ENCODE peak calls at places on chromosomes 13 and 19, in five cellular contexts. L is tibial artery, H is dorsolateral prefrontal cortex, W is lung, Q is right atrium auricular region. Z is an unnamed sample.

GRCh38 chr19:6041071-6041470 is 63.1 kb upstream of the RANBP3 start:
- DNase-seq in L (peak; percentile 51), H (no peak), W (no peak), Q (peak; percentile 16), Z (no peak)

GRCh38 chr13:97068146-97068545 is 73.9 kb upstream of the OXGR1 start:
- DNase-seq in L (no peak), H (no peak), W (no peak), Q (no peak), Z (no peak)

GRCh38 chr13:22801402-22802003 is 379.3 kb upstream of the SGCG start:
- DNase-seq in L (no peak), H (no peak), W (no peak), Q (no peak), Z (no peak)

GRCh38 chr19:12985049-12985776 is 10.1 kb upstream of the NFIX start:
- DNase-seq in L (peak; percentile 86), H (peak; percentile 92), W (no peak), Q (peak; percentile 89), Z (no peak)

GRCh38 chr19:6761053-6761676 is 6.1 kb downstream of the SH2D3A start:
- DNase-seq in L (no peak), H (no peak), W (no peak), Q (no peak), Z (no peak)

GRCh38 chr19:19539738-19540703 is 2.0 kb downstream of the CILP2 start:
- DNase-seq in L (no peak), H (no peak), W (peak; percentile 70), Q (no peak), Z (no peak)

GRCh38 chr13:92838786-92839185 is 387.8 kb upstream of the GPC6 start:
- DNase-seq in L (no peak), H (no peak), W (no peak), Q (no peak), Z (no peak)

GRCh38 chr13:24083141-24083540 is 77.4 kb upstream of the SPATA13 start:
- DNase-seq in L (no peak), H (no peak), W (no peak), Q (peak; percentile 56), Z (no peak)

GRCh38 chr13:98325724-98326123 is 148.7 kb upstream of the RNF113B start:
- DNase-seq in L (no peak), H (no peak), W (no peak), Q (no peak), Z (no peak)

GRCh38 chr13:91719033-91719432 is 320.6 kb downstream of the GPC5 start:
- DNase-seq in L (no peak), H (no peak), W (no peak), Q (no peak), Z (no peak)

GRCh38 chr13:23570931-23571330 is 719 bp downstream of the TNFRSF19 start:
- DNase-seq in L (no peak), H (no peak), W (no peak), Q (no peak), Z (peak; percentile 47)

GRCh38 chr13:38535271-38535670 is 151.6 kb upstream of the FREM2 start:
- DNase-seq in L (no peak), H (no peak), W (no peak), Q (no peak), Z (no peak)

GRCh38 chr13:110971486-110971885 is 56.6 kb upstream of the ANKRD10 start:
- DNase-seq in L (no peak), H (no peak), W (no peak), Q (no peak), Z (no peak)

GRCh38 chr13:21361706-21362105 is 97.4 kb downstream of the ZDHHC20 start:
- DNase-seq in L (no peak), H (no peak), W (no peak), Q (peak; percentile 40), Z (no peak)

GRCh38 chr19:38880076-38880881 is 2.2 kb upstream of the RINL start:
- DNase-seq in L (no peak), H (no peak), W (no peak), Q (no peak), Z (no peak)

GRCh38 chr19:5818594-5818993 is 13.7 kb downstream of the NRTN start:
- DNase-seq in L (no peak), H (no peak), W (no peak), Q (no peak), Z (no peak)

GRCh38 chr13:30125422-30126073 is 181.8 kb downstream of the KATNAL1 start:
- DNase-seq in L (no peak), H (no peak), W (peak; percentile 73), Q (no peak), Z (peak; percentile 77)

GRCh38 chr13:46905249-46905648 is 8.4 kb upstream of the HTR2A start:
- DNase-seq in L (no peak), H (no peak), W (no peak), Q (no peak), Z (no peak)

GRCh38 chr19:16061943-16062342 is 14.4 kb upstream of the TPM4 start:
- DNase-seq in L (no peak), H (no peak), W (no peak), Q (no peak), Z (no peak)

GRCh38 chr13:36030670-36031331 is 100.4 kb downstream of the DCLK1 start:
- DNase-seq in L (no peak), H (no peak), W (no peak), Q (no peak), Z (no peak)

GRCh38 chr13:35343417-35343816 is 133.1 kb downstream of the MAB21L1 start:
- DNase-seq in L (no peak), H (peak; percentile 30), W (no peak), Q (no peak), Z (no peak)

GRCh38 chr13:39888865-39889810 is 233.7 kb downstream of the COG6 start:
- DNase-seq in L (no peak), H (no peak), W (no peak), Q (no peak), Z (no peak)

DNA sequence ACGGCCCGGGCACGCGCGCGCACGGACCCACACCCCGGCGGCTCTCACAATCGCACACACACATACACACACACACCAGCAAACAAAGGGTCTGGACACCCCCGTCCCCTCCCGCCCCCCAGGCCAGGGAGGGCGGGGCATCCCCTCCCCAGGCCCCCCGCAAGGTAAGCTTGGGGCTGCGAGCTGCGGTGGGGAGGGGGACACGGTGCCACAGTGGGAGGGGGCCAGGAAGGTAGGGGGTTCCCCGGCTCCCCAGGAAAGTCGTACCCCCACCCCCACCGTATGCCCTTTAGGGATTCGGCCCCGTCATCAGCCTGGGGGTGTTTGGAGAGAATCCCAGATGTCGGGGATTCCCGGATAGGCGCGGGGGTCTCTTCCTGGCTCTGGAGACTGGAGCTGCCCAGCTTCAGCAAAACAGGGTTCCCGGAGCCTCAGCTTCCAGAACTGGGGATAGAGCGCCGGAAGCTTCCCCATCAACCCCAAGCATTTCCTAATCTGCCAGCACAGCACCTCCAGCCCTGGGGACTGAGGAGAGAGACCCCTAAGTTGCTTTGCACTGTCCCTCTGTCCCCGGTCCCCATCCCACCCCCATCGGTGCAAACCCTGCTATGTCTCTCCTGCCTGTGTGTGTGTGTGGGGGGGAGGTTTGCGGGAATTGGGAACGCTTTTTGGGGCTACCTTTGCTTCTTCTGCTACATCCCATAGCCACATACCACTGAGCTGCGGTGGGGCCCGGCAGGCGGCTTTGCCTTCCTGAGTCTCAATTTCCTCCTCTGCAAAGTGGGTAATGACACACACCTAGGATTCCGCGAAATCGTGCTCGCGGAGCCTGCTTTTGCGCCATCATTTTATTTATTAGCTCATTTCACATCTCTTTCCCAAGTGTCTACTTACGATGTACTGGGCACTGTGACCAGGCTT is 1.8 kb upstream of the CDC37 start:
- DNase-seq in L (no peak), H (no peak), W (no peak), Q (no peak), Z (no peak)
- H3K4me3 ChIP-seq in L (peak overlapping the region; percentile 96), H (peak overlapping the region; percentile 95), W (no peak overlapping the region), Q (peak overlapping the region; percentile 89), Z (peak overlapping the region; percentile 100)

GRCh38 chr19:51365211-51366049 is 758 bp downstream of the ETFB start:
- DNase-seq in L (no peak), H (no peak), W (no peak), Q (peak; percentile 62), Z (no peak)
- TF ChIP-seq CTCF in L (no peak), H (no peak), W (no peak), Q (no peak), Z (no peak)

DNA sequence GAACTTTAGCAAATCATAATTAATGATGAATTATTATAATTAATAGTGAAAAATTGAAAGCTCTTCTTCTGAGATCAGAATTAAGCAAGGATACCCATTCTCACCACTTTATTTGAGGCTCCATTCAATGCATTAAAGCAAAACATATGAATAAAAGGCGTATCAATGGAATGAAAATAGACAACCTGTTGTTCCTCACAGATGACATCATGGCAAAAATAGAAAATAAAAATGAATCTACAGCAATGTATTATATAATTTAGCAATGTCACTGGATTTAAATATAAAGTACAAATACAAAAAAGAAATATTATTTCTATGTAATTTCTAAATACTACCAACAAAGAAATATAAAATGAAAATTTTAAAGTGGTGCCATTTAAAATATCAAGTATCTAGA is 11.1 kb upstream of the ZNF780A start:
- DNase-seq in L (no peak), H (no peak), W (no peak), Q (no peak), Z (no peak)
- H3K4me3 ChIP-seq in L (no peak overlapping the region), H (no peak overlapping the region), W (no peak overlapping the region), Q (no peak overlapping the region), Z (no peak overlapping the region)

GRCh38 chr19:435707-436412 is 25.0 kb downstream of the SHC2 start:
- DNase-seq in L (no peak), H (peak; percentile 74), W (no peak), Q (no peak), Z (no peak)
- TF ChIP-seq CTCF in L (no peak), H (no peak), W (no peak), Q (no peak), Z (no peak)